ENCODE peak calls at places on chromosomes 13 and 19, in five cellular contexts. Y is PC-9, U is mesendoderm, V is astrocyte, E is K562. S is an unnamed sample.
A peak's percentile ranks its signal among the peaks of the same experiment; 100 is the strongest.

GRCh38 chr13:36882829-36883390 is 37.1 kb downstream of the SMAD9 start:
- DNase-seq in Y (no peak), U (no peak), V (no peak), E (no peak), S (no peak)

GRCh38 chr13:95403349-95404140 is 102.3 kb upstream of the ABCC4 start:
- DNase-seq in Y (no peak), U (peak; percentile 83), V (peak; percentile 0), E (no peak), S (peak; percentile 13)

GRCh38 chr19:33429891-33430673 is 56.6 kb downstream of the CEBPG start:
- DNase-seq in Y (no peak), U (no peak), V (no peak), E (no peak), S (no peak)

GRCh38 chr13:110856941-110857835 is 57.7 kb downstream of the ANKRD10 start:
- DNase-seq in Y (no peak), U (no peak), V (no peak), E (no peak), S (no peak)

GRCh38 chr19:47643281-47643680 is 34.3 kb downstream of the BICRA start:
- DNase-seq in Y (no peak), U (no peak), V (no peak), E (no peak), S (no peak)

GRCh38 chr13:74062933-74063332 is 71.3 kb downstream of the KLF12 start:
- DNase-seq in Y (no peak), U (no peak), V (peak; percentile 79), E (no peak), S (no peak)

GRCh38 chr13:75800545-75800944 is 164.4 kb downstream of the LMO7 start:
- DNase-seq in Y (no peak), U (peak; percentile 54), V (no peak), E (no peak), S (no peak)

GRCh38 chr19:52138614-52139290 is 986 bp downstream of the ZNF616 start:
- DNase-seq in Y (no peak), U (peak; percentile 86), V (peak; percentile 16), E (peak; percentile 69), S (peak; percentile 57)

GRCh38 chr19:39997595-39998216 is 846 bp downstream of the ZNF546 start:
- DNase-seq in Y (no peak), U (no peak), V (peak; percentile 14), E (no peak), S (no peak)

GRCh38 chr19:4431808-4432674 is 25.6 kb downstream of the UBXN6 start:
- DNase-seq in Y (no peak), U (no peak), V (no peak), E (no peak), S (no peak)

GRCh38 chr13:61810065-61810464 is 394.4 kb upstream of the PCDH20 start:
- DNase-seq in Y (no peak), U (no peak), V (no peak), E (no peak), S (no peak)

GRCh38 chr13:26688286-26688685 is 72.3 kb downstream of the GPR12 start:
- DNase-seq in Y (no peak), U (no peak), V (no peak), E (no peak), S (no peak)

GRCh38 chr13:32791545-32792172 is 205.4 kb downstream of the PDS5B start:
- DNase-seq in Y (peak; percentile 52), U (no peak), V (no peak), E (no peak), S (no peak)

GRCh38 chr19:658916-659839 is 3.8 kb downstream of the RNF126 start:
- DNase-seq in Y (no peak), U (no peak), V (peak; percentile 53), E (no peak), S (no peak)

GRCh38 chr13:33927315-33927714 is 109.4 kb downstream of the RFC3 start:
- DNase-seq in Y (no peak), U (no peak), V (peak; percentile 60), E (no peak), S (peak; percentile 11)

GRCh38 chr13:29457299-29457698 is 138.2 kb downstream of the SLC7A1 start:
- DNase-seq in Y (no peak), U (no peak), V (peak; percentile 94), E (peak; percentile 16), S (no peak)

GRCh38 chr13:71358218-71358617 is 508.8 kb downstream of the DACH1 start:
- DNase-seq in Y (no peak), U (no peak), V (no peak), E (no peak), S (no peak)

GRCh38 chr13:27775943-27776342 is 16.3 kb upstream of the GSX1 start:
- DNase-seq in Y (peak; percentile 48), U (no peak), V (no peak), E (no peak), S (no peak)

GRCh38 chr13:25214371-25215252 is 42.5 kb upstream of the AMER2 start:
- DNase-seq in Y (no peak), U (peak; percentile 53), V (peak; percentile 28), E (no peak), S (no peak)

GRCh38 chr13:110435331-110435730 is 126.2 kb downstream of the RAB20 start:
- DNase-seq in Y (no peak), U (no peak), V (no peak), E (no peak), S (no peak)

GRCh38 chr19:28691683-28692082 is 521.3 kb downstream of the UQCRFS1 start:
- DNase-seq in Y (no peak), U (no peak), V (no peak), E (no peak), S (no peak)

GRCh38 chr13:40026741-40027140 is 371.3 kb downstream of the COG6 start:
- DNase-seq in Y (no peak), U (no peak), V (no peak), E (no peak), S (no peak)

GRCh38 chr19:41352279-41352608 is 1.5 kb downstream of the TGFB1 start:
- DNase-seq in Y (no peak), U (no peak), V (no peak), E (no peak), S (no peak)

GRCh38 chr19:32041681-32042292 is 303.6 kb upstream of the ZNF507 start:
- DNase-seq in Y (no peak), U (peak; percentile 48), V (no peak), E (peak; percentile 46), S (peak; percentile 76)

GRCh38 chr13:34654682-34655081 is 287.4 kb upstream of the NBEA start:
- DNase-seq in Y (no peak), U (no peak), V (peak; percentile 73), E (no peak), S (no peak)

GRCh38 chr13:29749401-29750177 is 100.8 kb downstream of the UBL3 start:
- DNase-seq in Y (no peak), U (no peak), V (peak; percentile 50), E (no peak), S (no peak)

GRCh38 chr13:45674908-45675307 is 27.2 kb upstream of the CBY2 start:
- DNase-seq in Y (no peak), U (peak; percentile 41), V (peak; percentile 98), E (no peak), S (peak; percentile 41)
- H3K4me2 ChIP-seq in Y (no peak overlapping the region), U (no peak overlapping the region), V (peak overlapping the region; percentile 61), E (no peak overlapping the region), S (no peak overlapping the region)

DNA sequence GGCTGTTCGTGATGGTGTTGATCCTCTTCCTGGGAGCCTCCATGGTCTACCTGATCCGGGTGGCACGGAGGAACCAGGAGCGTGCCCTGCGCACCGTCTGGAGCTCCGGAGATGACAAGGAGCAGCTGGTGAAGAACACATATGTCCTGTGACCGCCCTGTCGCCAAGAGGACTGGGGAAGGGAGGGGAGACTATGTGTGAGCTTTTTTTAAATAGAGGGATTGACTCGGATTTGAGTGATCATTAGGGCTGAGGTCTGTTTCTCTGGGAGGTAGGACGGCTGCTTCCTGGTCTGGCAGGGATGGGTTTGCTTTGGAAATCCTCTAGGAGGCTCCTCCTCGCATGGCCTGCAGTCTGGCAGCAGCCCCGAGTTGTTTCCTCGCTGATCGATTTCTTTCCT is 12.2 kb upstream of the C19orf33 start:
- DNase-seq in Y (no peak), U (no peak), V (no peak), E (no peak), S (no peak)
- H3K36me3 ChIP-seq in Y (peaks cover 32% of the 10 kb centered on the region), U (peaks cover 8% of the 10 kb centered on the region), V (no peaks in the 10 kb centered on the region), E (no peaks in the 10 kb centered on the region), S (no peaks in the 10 kb centered on the region)

GRCh38 chr19:55462722-55463121 is 1.3 kb upstream of the ISOC2 start:
- DNase-seq in Y (no peak), U (no peak), V (no peak), E (no peak), S (no peak)
- H3K4me2 ChIP-seq in Y (peak overlapping the region; percentile 93), U (no peak overlapping the region), V (no peak overlapping the region), E (peak overlapping the region; percentile 99), S (no peak overlapping the region)

GRCh38 chr19:14401468-14401867 is 17.7 kb downstream of the DDX39A start:
- DNase-seq in Y (no peak), U (no peak), V (no peak), E (no peak), S (no peak)
- H3K36me3 ChIP-seq in Y (peaks cover 3% of the 10 kb centered on the region), U (no peaks in the 10 kb centered on the region), V (no peaks in the 10 kb centered on the region), E (peaks cover 64% of the 10 kb centered on the region), S (no peaks in the 10 kb centered on the region)

GRCh38 chr13:113809934-113810333 is 50.9 kb downstream of the TMEM255B start:
- DNase-seq in Y (no peak), U (no peak), V (no peak), E (no peak), S (no peak)
- H3K4me2 ChIP-seq in Y (no peak overlapping the region), U (no peak overlapping the region), V (no peak overlapping the region), E (no peak overlapping the region), S (no peak overlapping the region)

GRCh38 chr19:49651029-49651825 is 9.2 kb downstream of the SCAF1 start:
- DNase-seq in Y (no peak), U (no peak), V (no peak), E (no peak), S (no peak)
- H3K36me3 ChIP-seq in Y (peaks cover 21% of the 10 kb centered on the region), U (peaks cover 20% of the 10 kb centered on the region), V (peaks cover 9% of the 10 kb centered on the region), E (peaks cover 79% of the 10 kb centered on the region), S (no peaks in the 10 kb centered on the region)

GRCh38 chr13:31765441-31765840 is 26.1 kb downstream of the RXFP2 start:
- DNase-seq in Y (no peak), U (peak; percentile 54), V (peak; percentile 91), E (no peak), S (no peak)
- H3K4me2 ChIP-seq in Y (no peak overlapping the region), U (no peak overlapping the region), V (peak overlapping the region; percentile 77), E (no peak overlapping the region), S (no peak overlapping the region)

GRCh38 chr19:44608391-44608821 is 5.0 kb upstream of the IGSF23 start:
- DNase-seq in Y (peak; percentile 51), U (no peak), V (peak; percentile 9), E (no peak), S (peak; percentile 45)
- H3K36me3 ChIP-seq in Y (no peaks in the 10 kb centered on the region), U (no peaks in the 10 kb centered on the region), V (no peaks in the 10 kb centered on the region), E (no peaks in the 10 kb centered on the region), S (no peaks in the 10 kb centered on the region)

GRCh38 chr13:99237981-99238662 is 20.1 kb downstream of the GPR18 start:
- DNase-seq in Y (no peak), U (no peak), V (no peak), E (no peak), S (no peak)
- H3K4me2 ChIP-seq in Y (no peak overlapping the region), U (no peak overlapping the region), V (no peak overlapping the region), E (no peak overlapping the region), S (no peak overlapping the region)

S was measured in hepatocyte.